ENCODE peak calls at places on chromosomes 3 and 15, in eight cellular contexts. F, T, P, A, X, H, Q and M are unnamed samples.

GRCh38 chr3:195693428-195694216 is 27.2 kb upstream of the MUC20 start:
- DNase-seq in F (no peak), T (no peak), P (no peak), A (no peak), X (no peak), H (no peak), Q (no peak), M (no peak)

GRCh38 chr15:50106438-50106837 is 12.6 kb downstream of the ATP8B4 start:
- DNase-seq in F (no peak), T (no peak), P (no peak), A (no peak), X (no peak), H (no peak), Q (no peak), M (no peak)

GRCh38 chr15:45181491-45182285 is 6.1 kb downstream of the SHF start:
- DNase-seq in F (no peak), T (no peak), P (no peak), A (no peak), X (no peak), H (no peak), Q (no peak), M (no peak)

GRCh38 chr15:98289747-98290146 is 329.2 kb downstream of the ARRDC4 start:
- DNase-seq in F (no peak), T (no peak), P (no peak), A (no peak), X (no peak), H (no peak), Q (no peak), M (no peak)

GRCh38 chr15:88637841-88638625 is 783 bp upstream of the ISG20 start:
- DNase-seq in F (no peak), T (peak; percentile 79), P (no peak), A (no peak), X (peak; percentile 40), H (no peak), Q (peak; percentile 63), M (no peak)

GRCh38 chr3:70851066-70851465 is 538.6 kb upstream of the MDFIC2 start:
- DNase-seq in F (no peak), T (no peak), P (no peak), A (no peak), X (no peak), H (no peak), Q (no peak), M (no peak)

GRCh38 chr3:8319935-8320634 is 181.5 kb upstream of the LMCD1 start:
- DNase-seq in F (peak; percentile 81), T (no peak), P (no peak), A (no peak), X (no peak), H (no peak), Q (no peak), M (no peak)

GRCh38 chr15:39833515-39833981 is 50.9 kb upstream of the FSIP1 start:
- DNase-seq in F (peak; percentile 86), T (no peak), P (no peak), A (no peak), X (no peak), H (no peak), Q (no peak), M (no peak)

GRCh38 chr3:194689493-194689901 is 3.8 kb downstream of the FAM43A start:
- DNase-seq in F (peak; percentile 62), T (no peak), P (peak; percentile 24), A (no peak), X (no peak), H (no peak), Q (no peak), M (peak; percentile 48)

GRCh38 chr3:66239513-66240135 is 18.8 kb downstream of the SLC25A26 start:
- DNase-seq in F (no peak), T (no peak), P (no peak), A (no peak), X (no peak), H (no peak), Q (no peak), M (no peak)

GRCh38 chr3:186361246-186361611 is 805 bp downstream of the DGKG start:
- DNase-seq in F (no peak), T (no peak), P (no peak), A (no peak), X (no peak), H (no peak), Q (no peak), M (no peak)

GRCh38 chr3:183812746-183813445 is 12.5 kb downstream of the MAP6D1 start:
- DNase-seq in F (no peak), T (no peak), P (no peak), A (no peak), X (no peak), H (no peak), Q (no peak), M (no peak)

GRCh38 chr3:37218206-37218605 is 43.8 kb upstream of the LRRFIP2 start:
- DNase-seq in F (no peak), T (no peak), P (no peak), A (no peak), X (no peak), H (peak; percentile 53), Q (no peak), M (peak; percentile 44)

GRCh38 chr3:72860846-72861245 is 12.6 kb upstream of the SHQ1 start:
- DNase-seq in F (no peak), T (no peak), P (no peak), A (no peak), X (no peak), H (no peak), Q (no peak), M (no peak)

GRCh38 chr3:120433662-120434331 is 17.0 kb downstream of the FSTL1 start:
- DNase-seq in F (no peak), T (no peak), P (no peak), A (no peak), X (no peak), H (no peak), Q (no peak), M (no peak)

GRCh38 chr15:97077930-97078329 is 747.4 kb downstream of the NR2F2 start:
- DNase-seq in F (no peak), T (no peak), P (no peak), A (no peak), X (no peak), H (no peak), Q (no peak), M (no peak)

GRCh38 chr3:138771585-138771984 is 63.1 kb downstream of the PIK3CB start:
- DNase-seq in F (no peak), T (no peak), P (no peak), A (no peak), X (no peak), H (no peak), Q (no peak), M (no peak)

GRCh38 chr15:65832549-65833364 is 36.5 kb upstream of the RAB11A start:
- DNase-seq in F (peak; percentile 97), T (peak; percentile 91), P (peak; percentile 89), A (peak; percentile 49), X (peak; percentile 90), H (peak; percentile 90), Q (peak; percentile 84), M (peak; percentile 74)

GRCh38 chr3:122795674-122795969 is 753 bp downstream of the SLC49A4 start:
- DNase-seq in F (peak; percentile 40), T (no peak), P (no peak), A (no peak), X (no peak), H (no peak), Q (no peak), M (no peak)

GRCh38 chr15:27095809-27096580 is 125.0 kb downstream of the GABRG3 start:
- DNase-seq in F (peak; percentile 57), T (no peak), P (no peak), A (no peak), X (no peak), H (no peak), Q (no peak), M (no peak)

GRCh38 chr15:62153228-62153627 is 11.9 kb downstream of the C2CD4B start:
- DNase-seq in F (peak; percentile 25), T (no peak), P (no peak), A (no peak), X (no peak), H (no peak), Q (no peak), M (no peak)

GRCh38 chr15:22241451-22241850 is 161.1 kb downstream of the OR4M2 start:
- DNase-seq in F (no peak), T (no peak), P (no peak), A (no peak), X (no peak), H (no peak), Q (no peak), M (no peak)

GRCh38 chr15:22240403-22240802 is 160.1 kb downstream of the OR4M2 start:
- DNase-seq in F (no peak), T (no peak), P (no peak), A (no peak), X (no peak), H (no peak), Q (no peak), M (no peak)

GRCh38 chr15:22243440-22244130 is 163.3 kb downstream of the OR4M2 start:
- DNase-seq in F (no peak), T (no peak), P (no peak), A (no peak), X (no peak), H (no peak), Q (no peak), M (no peak)

GRCh38 chr15:22239806-22240180 is 159.5 kb downstream of the OR4M2 start:
- DNase-seq in F (no peak), T (no peak), P (no peak), A (no peak), X (no peak), H (no peak), Q (no peak), M (no peak)

DNA sequence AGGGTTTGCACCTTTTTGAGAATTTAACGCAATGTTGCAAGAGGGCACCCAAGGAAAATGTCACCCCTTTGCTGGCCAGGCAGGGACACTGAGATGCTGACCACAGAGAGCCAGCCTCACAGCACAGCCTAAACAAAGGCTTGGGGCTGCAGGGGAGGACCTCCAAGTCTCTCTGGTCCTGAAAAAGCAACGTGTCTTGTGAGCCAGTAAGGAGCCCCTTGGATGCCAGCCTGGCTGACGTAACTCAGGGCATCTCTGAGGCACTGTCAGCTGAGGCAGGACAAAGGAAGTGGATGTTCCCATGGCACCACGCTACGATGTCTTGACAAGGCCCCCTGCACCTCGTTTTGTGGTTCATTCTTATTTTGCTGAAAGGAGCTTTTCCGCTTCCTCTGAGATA is 160.6 kb downstream of the OR4M2 start:
- DNase-seq in F (no peak), T (no peak), P (no peak), A (no peak), X (no peak), H (no peak), Q (no peak), M (no peak)
- H3K9me3 ChIP-seq in F (peaks cover 3% of the 10 kb centered on the region), T (no peaks in the 10 kb centered on the region), P (no peaks in the 10 kb centered on the region), A (no peaks in the 10 kb centered on the region), X (no peaks in the 10 kb centered on the region), H (no peaks in the 10 kb centered on the region), Q (no peaks in the 10 kb centered on the region), M (peaks cover under 1% of the 10 kb centered on the region)

GRCh38 chr3:75768303-75769017 is 16.9 kb downstream of the ZNF717 start:
- DNase-seq in F (no peak), T (no peak), P (no peak), A (no peak), X (no peak), H (no peak), Q (no peak), M (no peak)
- H3K9me3 ChIP-seq in F (no peaks in the 10 kb centered on the region), T (peaks cover 3% of the 10 kb centered on the region), P (peaks cover 90% of the 10 kb centered on the region), A (peaks cover 17% of the 10 kb centered on the region), X (no peaks in the 10 kb centered on the region), H (peaks cover 60% of the 10 kb centered on the region), Q (peaks cover 38% of the 10 kb centered on the region), M (peaks cover 66% of the 10 kb centered on the region)

GRCh38 chr3:63922800-63923199 is 10.6 kb upstream of the SCAANT1 start:
- DNase-seq in F (no peak), T (no peak), P (no peak), A (no peak), X (no peak), H (no peak), Q (no peak), M (no peak)
- H3K9me3 ChIP-seq in F (no peaks in the 10 kb centered on the region), T (no peaks in the 10 kb centered on the region), P (no peaks in the 10 kb centered on the region), A (no peaks in the 10 kb centered on the region), X (no peaks in the 10 kb centered on the region), H (no peaks in the 10 kb centered on the region), Q (no peaks in the 10 kb centered on the region), M (no peaks in the 10 kb centered on the region)

GRCh38 chr3:36077320-36077719 is 303.0 kb upstream of the STAC start:
- DNase-seq in F (no peak), T (no peak), P (no peak), A (no peak), X (no peak), H (no peak), Q (no peak), M (no peak)
- H3K9me3 ChIP-seq in F (no peaks in the 10 kb centered on the region), T (no peaks in the 10 kb centered on the region), P (peaks cover 7% of the 10 kb centered on the region), A (peaks cover 4% of the 10 kb centered on the region), X (no peaks in the 10 kb centered on the region), H (no peaks in the 10 kb centered on the region), Q (no peaks in the 10 kb centered on the region), M (peaks cover 5% of the 10 kb centered on the region)